ENCODE peak calls at places on chromosomes 11 and 22, in seven cellular contexts. Q, J, D, O, U, H and K are unnamed samples.
A peak's percentile ranks its signal among the peaks of the same experiment; 100 is the strongest.

GRCh38 chr22:29799217-29799680 is 32.1 kb downstream of the UQCR10 start:
- DNase-seq in Q (peak; percentile 35), J (peak; percentile 95), D (peak; percentile 78), O (peak; percentile 78), U (peak; percentile 88), H (peak; percentile 94), K (peak; percentile 83)

GRCh38 chr22:38177926-38178604 is 3.6 kb downstream of the PLA2G6 start:
- DNase-seq in Q (no peak), J (peak; percentile 45), D (peak; percentile 74), O (peak; percentile 71), U (peak; percentile 90), H (peak; percentile 89), K (peak; percentile 37)

GRCh38 chr11:65366340-65366773 is 11.8 kb downstream of the TIGD3 start:
- DNase-seq in Q (no peak), J (no peak), D (peak; percentile 90), O (peak; percentile 68), U (peak; percentile 78), H (peak; percentile 86), K (no peak)

GRCh38 chr11:77129069-77129840 is 1.2 kb downstream of the MYO7A start:
- DNase-seq in Q (no peak), J (no peak), D (no peak), O (no peak), U (no peak), H (no peak), K (no peak)

GRCh38 chr11:79794484-79795393 is 353.9 kb upstream of the TENM4 start:
- DNase-seq in Q (no peak), J (no peak), D (no peak), O (peak; percentile 43), U (no peak), H (no peak), K (no peak)

GRCh38 chr11:2233693-2234455 is 36.5 kb downstream of the ASCL2 start:
- DNase-seq in Q (no peak), J (no peak), D (no peak), O (no peak), U (no peak), H (no peak), K (no peak)

GRCh38 chr11:74693531-74693930 is 37.7 kb downstream of the CHRDL2 start:
- DNase-seq in Q (no peak), J (no peak), D (no peak), O (no peak), U (no peak), H (no peak), K (no peak)

GRCh38 chr22:32413715-32414114 is 1.7 kb upstream of the RTCB start:
- DNase-seq in Q (no peak), J (no peak), D (peak; percentile 10), O (no peak), U (peak; percentile 28), H (peak; percentile 42), K (no peak)

GRCh38 chr11:77101043-77101537 is 1.6 kb upstream of the OMP start:
- DNase-seq in Q (no peak), J (no peak), D (peak; percentile 56), O (no peak), U (peak; percentile 30), H (peak; percentile 30), K (no peak)

GRCh38 chr22:40030026-40030756 is 35.4 kb downstream of the FAM83F start:
- DNase-seq in Q (no peak), J (no peak), D (no peak), O (no peak), U (no peak), H (no peak), K (no peak)

GRCh38 chr11:34053161-34053686 is 1.7 kb downstream of the CAPRIN1 start:
- DNase-seq in Q (peak; percentile 85), J (peak; percentile 77), D (peak; percentile 73), O (peak; percentile 89), U (peak; percentile 80), H (peak; percentile 76), K (peak; percentile 66)

GRCh38 chr11:57230316-57230715 is 6.7 kb downstream of the APLNR start:
- DNase-seq in Q (no peak), J (no peak), D (no peak), O (no peak), U (no peak), H (no peak), K (no peak)

GRCh38 chr11:68855205-68855978 is 13.7 kb upstream of the CPT1A start:
- DNase-seq in Q (no peak), J (no peak), D (no peak), O (peak; percentile 44), U (peak; percentile 88), H (peak; percentile 55), K (peak; percentile 45)

GRCh38 chr22:23306438-23306921 is 126.2 kb downstream of the BCR start:
- DNase-seq in Q (peak; percentile 14), J (no peak), D (no peak), O (peak; percentile 63), U (peak; percentile 80), H (peak; percentile 74), K (peak; percentile 58)

GRCh38 chr22:27401321-27401720 is 400.2 kb downstream of the MN1 start:
- DNase-seq in Q (no peak), J (no peak), D (no peak), O (no peak), U (no peak), H (peak; percentile 32), K (no peak)

GRCh38 chr11:14358729-14359439 is at the start of gene RRAS2:
- DNase-seq in Q (peak; percentile 84), J (peak; percentile 77), D (peak; percentile 70), O (peak; percentile 91), U (peak; percentile 77), H (peak; percentile 65), K (peak; percentile 69)

GRCh38 chr11:17979770-17980371 is 33.0 kb downstream of the SERGEF start:
- DNase-seq in Q (peak; percentile 23), J (peak; percentile 37), D (peak; percentile 57), O (peak; percentile 38), U (peak; percentile 35), H (peak; percentile 5), K (peak; percentile 16)

GRCh38 chr11:64276653-64277431 is 7.6 kb downstream of the BAD start:
- DNase-seq in Q (no peak), J (peak; percentile 56), D (peak; percentile 44), O (no peak), U (no peak), H (no peak), K (no peak)
- TF ChIP-seq POLR2A in Q (no peak), J (no peak), D (no peak), O (no peak), U (no peak), H (no peak), K (no peak)

DNA sequence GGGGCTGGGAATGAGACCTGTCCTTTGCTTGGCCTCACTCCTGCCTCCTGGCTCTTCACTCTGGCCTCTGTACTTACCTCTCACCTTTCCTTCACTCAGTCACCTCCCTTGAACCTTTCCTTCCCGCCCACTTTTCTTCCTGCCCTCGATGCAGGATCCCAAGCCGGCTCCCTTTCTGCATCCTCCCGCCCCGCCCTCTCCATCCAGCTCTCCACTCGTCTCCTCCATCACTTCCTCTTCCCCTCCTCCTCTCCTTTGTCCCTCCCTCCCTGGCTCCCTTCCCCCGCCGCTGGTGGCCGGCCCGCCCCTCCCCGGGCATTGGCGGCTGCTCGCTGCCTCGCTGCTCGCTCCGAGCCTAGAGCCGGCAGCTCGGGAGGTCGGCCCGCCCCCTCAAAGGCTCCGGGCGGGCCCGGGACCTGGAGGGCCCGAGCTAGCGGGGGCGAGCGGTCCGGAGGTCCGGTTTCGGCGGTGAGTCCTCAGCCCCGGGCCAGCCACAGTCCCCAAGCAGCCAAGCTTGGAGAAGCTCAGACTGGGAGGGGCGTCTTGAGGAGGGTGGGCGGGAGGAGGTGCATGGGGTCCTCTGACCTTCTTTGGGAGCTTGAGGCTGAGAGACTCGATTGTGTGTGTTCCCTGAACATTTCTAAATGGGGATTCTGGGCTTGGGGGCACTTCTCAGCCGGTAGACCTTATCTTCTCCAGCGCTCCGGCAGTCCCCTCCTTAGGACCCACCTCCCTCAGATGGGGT is 13.8 kb downstream of the PHLDB1 start:
- DNase-seq in Q (peak; percentile 38), J (peak; percentile 85), D (no peak), O (peak; percentile 91), U (peak; percentile 93), H (peak; percentile 86), K (peak; percentile 90)
- H3K4me3 ChIP-seq in Q (peak overlapping the region; percentile 21), J (peak overlapping the region; percentile 59), D (no peak overlapping the region), O (peak overlapping the region; percentile 64), U (peak overlapping the region; percentile 70), H (peak overlapping the region; percentile 87), K (peak overlapping the region; percentile 38)

GRCh38 chr11:46121724-46122477 is 647 bp upstream of the PHF21A start:
- DNase-seq in Q (peak; percentile 77), J (peak; percentile 82), D (peak; percentile 65), O (peak; percentile 89), U (peak; percentile 78), H (peak; percentile 95), K (peak; percentile 86)
- TF ChIP-seq POLR2A in Q (peak; percentile 57), J (no peak), D (peak; percentile 47), O (no peak), U (peak; percentile 20), H (no peak), K (peak; percentile 20)

GRCh38 chr11:110173775-110174644 is 80.8 kb downstream of the ZC3H12C start:
- DNase-seq in Q (peak; percentile 40), J (peak; percentile 65), D (peak; percentile 51), O (peak; percentile 88), U (peak; percentile 77), H (peak; percentile 64), K (peak; percentile 50)
- H3K4me3 ChIP-seq in Q (no peak overlapping the region), J (no peak overlapping the region), D (no peak overlapping the region), O (no peak overlapping the region), U (no peak overlapping the region), H (peak overlapping the region; percentile 12), K (no peak overlapping the region)